ENCODE peak calls at places on chromosomes 5 and 9, in eight cellular contexts. N is coronary artery; C is MM.1S; U is fibroblast of mammary gland; V is stimulated activated CD4-positive, alpha-beta T cell treated with anti-CD3 and anti-CD28 coated beads, Interleukin-1b, Interleukin-23, amount 100 ng/mL, for 1 hour; Y is non-pigmented ciliary epithelial cell; P is substantia nigra; W is activated CD4-positive, alpha-beta T cell treated with anti-CD3 and anti-CD28 coated beads, Interleukin-2, amount 50 U/mL, for 1 hour. L is an unnamed sample.

GRCh38 chr9:94903961-94904421 is 177.5 kb downstream of the AOPEP start:
- DNase-seq in N (no peak), C (no peak), U (peak), V (no peak), Y (no peak), P (no peak), W (no peak), L (no peak)

GRCh38 chr5:136701191-136701590 is 335.8 kb upstream of the TRPC7 start:
- DNase-seq in N (no peak), C (no peak), U (no peak), V (no peak), Y (no peak), P (no peak), W (no peak), L (no peak)

GRCh38 chr9:125759812-125760134 is 12.6 kb downstream of the PBX3 start:
- DNase-seq in N (no peak), C (no peak), U (no peak), V (no peak), Y (no peak), P (peak), W (no peak), L (no peak)

GRCh38 chr5:1004598-1005361 is 3.8 kb upstream of the NKD2 start:
- DNase-seq in N (no peak), C (peak), U (peak), V (peak), Y (no peak), P (no peak), W (peak), L (peak)

GRCh38 chr5:180590543-180591248 is 603 bp downstream of the SCGB3A1 start:
- DNase-seq in N (no peak), C (no peak), U (no peak), V (no peak), Y (no peak), P (no peak), W (no peak), L (no peak)

GRCh38 chr9:137650259-137650658 is 31.5 kb downstream of the EHMT1 start:
- DNase-seq in N (no peak), C (no peak), U (peak), V (no peak), Y (no peak), P (no peak), W (no peak), L (no peak)

GRCh38 chr5:91419571-91420537 is 36.7 kb upstream of the ARRDC3 start:
- DNase-seq in N (no peak), C (peak), U (peak), V (peak), Y (no peak), P (peak), W (peak), L (peak)

GRCh38 chr9:128252317-128253139 is 23.3 kb downstream of the GOLGA2 start:
- DNase-seq in N (no peak), C (no peak), U (no peak), V (no peak), Y (no peak), P (no peak), W (no peak), L (no peak)

GRCh38 chr5:67900515-67900914 is 315.0 kb upstream of the PIK3R1 start:
- DNase-seq in N (no peak), C (no peak), U (peak), V (no peak), Y (no peak), P (no peak), W (no peak), L (no peak)

GRCh38 chr5:172841258-172841657 is 7.2 kb downstream of the ERGIC1 start:
- DNase-seq in N (no peak), C (no peak), U (no peak), V (no peak), Y (no peak), P (no peak), W (no peak), L (no peak)

GRCh38 chr9:136342191-136343120 is 15.1 kb downstream of the GPSM1 start:
- DNase-seq in N (no peak), C (no peak), U (peak), V (peak), Y (peak), P (peak), W (peak), L (peak)

GRCh38 chr5:57439601-57440000 is 43.0 kb downstream of the ACTBL2 start:
- DNase-seq in N (no peak), C (no peak), U (no peak), V (no peak), Y (no peak), P (no peak), W (no peak), L (no peak)

GRCh38 chr9:78236511-78236950 is 656 bp downstream of the CEP78 start:
- DNase-seq in N (no peak), C (peak), U (peak), V (no peak), Y (no peak), P (no peak), W (no peak), L (peak)

GRCh38 chr9:4933177-4933576 is 51.9 kb upstream of the JAK2 start:
- DNase-seq in N (no peak), C (no peak), U (peak), V (no peak), Y (no peak), P (no peak), W (no peak), L (no peak)

GRCh38 chr5:79692586-79692985 is 3.0 kb downstream of the CMYA5 start:
- DNase-seq in N (no peak), C (no peak), U (no peak), V (no peak), Y (no peak), P (no peak), W (no peak), L (no peak)

GRCh38 chr9:34634551-34634945 is 3.0 kb downstream of the SIGMAR1 start:
- DNase-seq in N (no peak), C (no peak), U (no peak), V (no peak), Y (no peak), P (no peak), W (no peak), L (no peak)

GRCh38 chr5:130141689-130142320 is 237.5 kb downstream of the CHSY3 start:
- DNase-seq in N (no peak), C (peak), U (peak), V (no peak), Y (no peak), P (no peak), W (no peak), L (peak)

L was measured in RPMI8226.